ENCODE peak calls at places on chromosomes 3 and 15, in six cellular contexts. N is K562, C is HepG2, U is H1, I is SK-N-SH, X is GM12878. A is an unnamed sample.

GRCh38 chr15:33188654-33189257 is 5.8 kb downstream of the FMN1 start:
- DNase-seq in C (no peak), N (no peak), U (no peak), I (no peak), X (peak), A (peak)

GRCh38 chr15:80942266-80942665 is 47.4 kb downstream of the MESD start:
- DNase-seq in C (no peak), U (no peak), X (no peak), I (no peak), N (no peak), A (no peak)

GRCh38 chr3:44021646-44022594 is 219.8 kb upstream of the TOPAZ1 start:
- DNase-seq in U (no peak), I (peak), C (no peak), N (no peak), X (no peak), A (no peak)

GRCh38 chr3:184322731-184323487 is 8.5 kb downstream of the EIF4G1 start:
- DNase-seq in X (no peak), N (no peak), I (peak), U (no peak), C (no peak), A (peak)

GRCh38 chr3:1269808-1270207 is 177.0 kb downstream of the CNTN6 start:
- DNase-seq in N (no peak), I (no peak), X (no peak), C (no peak), U (no peak), A (no peak)

GRCh38 chr3:171825222-171825828 is 15.0 kb upstream of the PLD1 start:
- DNase-seq in C (peak), I (no peak), U (no peak), N (no peak), X (no peak), A (no peak)

GRCh38 chr15:92845109-92845508 is 55.0 kb upstream of the CHD2 start:
- DNase-seq in I (no peak), N (peak), C (peak), X (peak), U (no peak), A (peak)

GRCh38 chr3:75232216-75232615 is 431.9 kb upstream of the FRG2C start:
- DNase-seq in U (no peak), X (no peak), I (no peak), C (no peak), N (no peak), A (no peak)

GRCh38 chr3:9213019-9213646 is 36.3 kb downstream of the SRGAP3 start:
- DNase-seq in N (no peak), U (no peak), C (no peak), X (no peak), I (no peak), A (no peak)

GRCh38 chr15:99731336-99732267 is 1.6 kb downstream of the LYSMD4 start:
- DNase-seq in X (no peak), I (no peak), C (no peak), N (no peak), U (no peak), A (no peak)

GRCh38 chr3:147409143-147410121 is at the start of gene ZIC1:
- DNase-seq in N (no peak), C (no peak), X (no peak), I (peak), U (no peak), A (no peak)

GRCh38 chr3:138332472-138333073 is 2.9 kb upstream of the NME9 start:
- DNase-seq in I (peak), C (peak), U (no peak), N (peak), X (no peak), A (no peak)

GRCh38 chr15:81050259-81050658 is 49.5 kb downstream of the TLNRD1 start:
- DNase-seq in C (no peak), I (no peak), U (no peak), N (no peak), X (no peak), A (no peak)

GRCh38 chr3:71478568-71478967 is 105.0 kb downstream of the FOXP1 start:
- DNase-seq in U (no peak), C (no peak), X (no peak), I (no peak), N (no peak), A (peak)

GRCh38 chr15:29083161-29083560 is 186.5 kb downstream of the NSMCE3 start:
- DNase-seq in C (no peak), I (no peak), N (no peak), X (no peak), U (no peak), A (no peak)

GRCh38 chr3:49311283-49311682 is 28.6 kb downstream of the USP4 start:
- DNase-seq in N (no peak), I (no peak), U (no peak), C (no peak), X (peak), A (no peak)

GRCh38 chr15:69508659-69509058 is 56.0 kb downstream of the RPLP1 start:
- DNase-seq in I (no peak), N (no peak), C (no peak), U (no peak), X (no peak), A (no peak)

GRCh38 chr3:189169728-189170127 is 2.0 kb upstream of the TPRG1 start:
- DNase-seq in N (no peak), U (no peak), I (peak), C (no peak), X (no peak), A (no peak)

GRCh38 chr15:60973637-60974415 is 255.3 kb downstream of the RORA start:
- DNase-seq in X (no peak), C (no peak), N (no peak), U (no peak), I (no peak), A (no peak)

GRCh38 chr3:72438072-72438471 is 410.2 kb downstream of the SHQ1 start:
- DNase-seq in N (peak), X (no peak), U (no peak), C (no peak), I (no peak), A (no peak)

GRCh38 chr15:48358229-48358641 is 27.0 kb downstream of the DUT start:
- DNase-seq in U (no peak), I (peak), C (no peak), X (no peak), N (peak), A (no peak)

GRCh38 chr15:88256261-88257230 is at the start of gene NTRK3:
- DNase-seq in X (no peak), N (no peak), I (peak), C (no peak), U (no peak), A (no peak)

GRCh38 chr3:187430576-187430975 is 62.4 kb downstream of the RTP4 start:
- DNase-seq in X (no peak), U (no peak), N (peak), I (no peak), C (no peak), A (no peak)

GRCh38 chr15:36886135-36887011 is 214.0 kb downstream of the MEIS2 start:
- DNase-seq in N (no peak), X (no peak), C (no peak), U (no peak), I (no peak), A (no peak)

GRCh38 chr15:36884404-36885335 is 215.7 kb downstream of the MEIS2 start:
- DNase-seq in U (no peak), I (no peak), C (no peak), N (no peak), X (no peak), A (no peak)

GRCh38 chr15:36888018-36888992 is 212.0 kb downstream of the MEIS2 start:
- DNase-seq in U (no peak), N (peak), C (no peak), X (no peak), I (no peak), A (no peak)

GRCh38 chr15:36885709-36886108 is 214.6 kb downstream of the MEIS2 start:
- DNase-seq in U (no peak), I (no peak), C (no peak), N (no peak), X (no peak), A (no peak)

GRCh38 chr15:36887214-36888017 is 212.9 kb downstream of the MEIS2 start:
- DNase-seq in N (peak), U (no peak), I (no peak), C (no peak), X (no peak), A (no peak)
- H3K4me3 ChIP-seq in N (peak), U (peak), I (no peak), C (peak), X (peak), A (peak)

GRCh38 chr3:135992072-135992471 is 26.5 kb downstream of the PPP2R3A start:
- DNase-seq in N (no peak), X (no peak), I (no peak), C (no peak), U (no peak), A (no peak)

GRCh38 chr3:135991621-135992020 is 26.1 kb downstream of the PPP2R3A start:
- DNase-seq in C (no peak), X (no peak), I (no peak), N (no peak), U (no peak), A (no peak)

GRCh38 chr3:135995766-135996165 is 30.2 kb downstream of the PPP2R3A start:
- DNase-seq in X (no peak), I (no peak), C (no peak), U (no peak), N (no peak), A (no peak)

GRCh38 chr3:135997554-135998320 is 32.2 kb downstream of the PPP2R3A start:
- DNase-seq in I (no peak), C (no peak), X (no peak), N (no peak), U (no peak), A (no peak)

GRCh38 chr3:135994708-135995335 is 29.3 kb downstream of the PPP2R3A start:
- DNase-seq in C (no peak), I (peak), N (peak), U (no peak), X (no peak), A (no peak)
- TF ChIP-seq POLR2AphosphoS5 in C (no peak), I (no peak), N (no peak), U (no peak), X (no peak), A (no peak)

GRCh38 chr3:170132335-170132734 is 49.2 kb downstream of the PHC3 start:
- DNase-seq in N (peak), C (no peak), I (no peak), X (no peak), U (no peak), A (no peak)
- TF ChIP-seq GABPA in N (no peak), C (no peak), I (no peak), X (no peak), U (no peak), A (no peak)

GRCh38 chr3:119637679-119638525 is 22.5 kb downstream of the POPDC2 start:
- DNase-seq in N (peak), C (no peak), I (peak), X (peak), U (no peak), A (peak)
- H3K4me3 ChIP-seq in N (no peak), C (no peak), I (peak), X (peak), U (no peak), A (peak)

GRCh38 chr3:182413061-182413460 is 380.2 kb upstream of the ATP11B start:
- DNase-seq in N (no peak), C (no peak), X (no peak), U (no peak), I (no peak), A (no peak)

GRCh38 chr3:182410051-182410450 is 383.3 kb upstream of the ATP11B start:
- DNase-seq in N (no peak), I (no peak), X (no peak), C (no peak), U (no peak), A (no peak)

GRCh38 chr3:182412066-182412465 is 381.2 kb upstream of the ATP11B start:
- DNase-seq in C (no peak), N (no peak), X (no peak), I (no peak), U (no peak), A (no peak)

GRCh38 chr3:182414586-182414985 is 378.7 kb upstream of the ATP11B start:
- DNase-seq in I (no peak), U (no peak), C (no peak), X (no peak), N (no peak), A (no peak)

GRCh38 chr3:182413682-182414081 is 379.6 kb upstream of the ATP11B start:
- DNase-seq in I (no peak), C (no peak), U (no peak), X (no peak), N (no peak), A (no peak)
- TF ChIP-seq POLR2AphosphoS5 in I (no peak), C (no peak), U (no peak), X (no peak), N (no peak), A (no peak)

DNA sequence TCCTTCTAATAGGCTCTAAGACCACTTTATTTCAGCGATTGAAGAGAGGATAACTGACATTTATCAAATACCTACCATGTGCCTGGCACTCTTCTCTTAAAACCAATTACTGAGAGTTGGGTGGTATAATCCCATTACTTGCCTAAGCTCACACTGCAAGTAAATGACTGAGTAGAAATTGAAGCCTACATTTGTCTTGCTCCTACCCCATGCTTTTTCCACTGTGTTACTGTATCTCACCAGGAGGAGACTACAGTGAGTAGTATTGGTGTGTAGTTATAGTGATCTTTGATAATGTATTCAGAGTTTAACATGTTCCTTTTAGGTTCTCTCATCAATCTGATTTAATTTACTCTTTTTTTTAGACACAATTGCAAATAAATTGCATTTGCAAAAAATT is 20.7 kb downstream of the EIF2A start:
- DNase-seq in N (no peak), I (no peak), X (no peak), U (no peak), C (no peak), A (no peak)
- TF ChIP-seq GABPA in N (no peak), I (no peak), X (no peak), U (no peak), C (no peak), A (no peak)

A was measured in HL-60.